ENCODE peak calls at places on chromosome 4, in nine cellular contexts. O is mesenchymal stem cell, V is iPS-NIHi11, E is SK-N-SH, A is head of caudate nucleus, J is tibial artery, M is GM12892, W is RCC 7860, T is fibroblast of the aortic adventitia. S is an unnamed sample.

GRCh38 chr4:92328095-92328494 is 24.3 kb downstream of the GRID2 start:
- DNase-seq in O (no peak), V (no peak), E (no peak), A (no peak), J (no peak), M (no peak), W (no peak), T (no peak), S (peak; percentile 9)

GRCh38 chr4:74056858-74057562 is 18.5 kb upstream of the CXCL3 start:
- DNase-seq in O (peak; percentile 92), V (no peak), E (no peak), A (no peak), J (no peak), M (no peak), W (peak; percentile 76), T (peak; percentile 95), S (no peak)

GRCh38 chr4:138222041-138222440 is 20.1 kb downstream of the SLC7A11 start:
- DNase-seq in O (peak; percentile 88), V (no peak), E (no peak), A (no peak), J (no peak), M (no peak), W (no peak), T (peak; percentile 85), S (no peak)

GRCh38 chr4:74671074-74671698 is 123.1 kb downstream of the BTC start:
- DNase-seq in O (peak; percentile 74), V (peak; percentile 64), E (peak; percentile 7), A (peak; percentile 11), J (no peak), M (no peak), W (peak; percentile 74), T (peak; percentile 82), S (peak; percentile 56)

GRCh38 chr4:123479944-123480343 is 83.3 kb downstream of the SPRY1 start:
- DNase-seq in O (peak; percentile 71), V (no peak), E (no peak), A (no peak), J (no peak), M (no peak), W (no peak), T (no peak), S (no peak)

GRCh38 chr4:138114434-138114833 is 127.7 kb downstream of the SLC7A11 start:
- DNase-seq in O (peak; percentile 12), V (no peak), E (no peak), A (no peak), J (no peak), M (no peak), W (no peak), T (peak; percentile 44), S (no peak)

GRCh38 chr4:42425146-42426065 is 28.1 kb downstream of the SHISA3 start:
- DNase-seq in O (no peak), V (no peak), E (no peak), A (peak; percentile 7), J (no peak), M (no peak), W (no peak), T (no peak), S (no peak)

GRCh38 chr4:25915359-25915716 is 1.3 kb downstream of the SMIM20 start:
- DNase-seq in O (no peak), V (no peak), E (no peak), A (no peak), J (no peak), M (no peak), W (no peak), T (peak; percentile 79), S (peak; percentile 83)

GRCh38 chr4:47752214-47752613 is 85.7 kb downstream of the CORIN start:
- DNase-seq in O (no peak), V (no peak), E (no peak), A (no peak), J (no peak), M (no peak), W (no peak), T (no peak), S (no peak)

GRCh38 chr4:182447938-182448280 is 204.7 kb downstream of the TENM3 start:
- DNase-seq in O (no peak), V (no peak), E (no peak), A (peak; percentile 19), J (no peak), M (no peak), W (no peak), T (peak; percentile 5), S (peak; percentile 55)